ENCODE peak calls at places on chromosomes 7 and 10, in eight cellular contexts. T is HCT116, C is GM23248, Z is PC-9, O is hepatocyte, X is OCI-LY7, P is PC-3, N is SK-N-SH. J is an unnamed sample. For H3K9me2, the result is how much of the 10 kb centered on the place peaks cover.

GRCh38 chr7:149734514-149735075 is 38.8 kb downstream of the ZNF467 start:
- DNase-seq in T (no peak), C (no peak), Z (no peak), O (no peak), X (peak), P (no peak), N (no peak), J (no peak)

GRCh38 chr7:192701-193536 is 548 bp downstream of the FAM20C start:
- DNase-seq in T (no peak), C (peak), Z (peak), O (peak), X (no peak), P (no peak), N (peak), J (no peak)

GRCh38 chr10:79429751-79430150 is 15.7 kb downstream of the ZCCHC24 start:
- DNase-seq in T (no peak), C (no peak), Z (no peak), O (no peak), X (no peak), P (no peak), N (no peak), J (no peak)

GRCh38 chr7:76342222-76342621 is 16.6 kb downstream of the YWHAG start:
- DNase-seq in T (no peak), C (no peak), Z (no peak), O (no peak), X (no peak), P (no peak), N (no peak), J (no peak)

GRCh38 chr10:71094712-71095390 is 117.5 kb upstream of the UNC5B start:
- DNase-seq in T (no peak), C (no peak), Z (peak), O (no peak), X (no peak), P (peak), N (no peak), J (no peak)

GRCh38 chr7:120402801-120403200 is 129.8 kb downstream of the KCND2 start:
- DNase-seq in T (no peak), C (no peak), Z (peak), O (no peak), X (no peak), P (peak), N (no peak), J (no peak)

GRCh38 chr7:920351-921070 is 34.0 kb downstream of the ADAP1 start:
- DNase-seq in T (no peak), C (no peak), Z (no peak), O (no peak), X (no peak), P (peak), N (no peak), J (no peak)

GRCh38 chr7:38728145-38728544 is 97.0 kb upstream of the AMPH start:
- DNase-seq in T (no peak), C (peak), Z (no peak), O (no peak), X (no peak), P (peak), N (no peak), J (no peak)

GRCh38 chr10:95406651-95407280 is 116.0 kb upstream of the PDLIM1 start:
- DNase-seq in T (no peak), C (no peak), Z (peak), O (peak), X (no peak), P (peak), N (no peak), J (no peak)

GRCh38 chr10:101972761-101973160 is 83.2 kb downstream of the ARMH3 start:
- DNase-seq in T (no peak), C (no peak), Z (no peak), O (no peak), X (no peak), P (no peak), N (no peak), J (no peak)

GRCh38 chr7:103613655-103614642 is 167.9 kb upstream of the SLC26A5 start:
- DNase-seq in T (no peak), C (peak), Z (no peak), O (peak), X (no peak), P (peak), N (peak), J (peak)

GRCh38 chr10:31604646-31605170 is 285.7 kb downstream of the ZEB1 start:
- DNase-seq in T (no peak), C (no peak), Z (no peak), O (no peak), X (no peak), P (no peak), N (no peak), J (no peak)

GRCh38 chr7:47941136-47941844 is 7.0 kb downstream of the PKD1L1 start:
- DNase-seq in T (no peak), C (peak), Z (peak), O (no peak), X (no peak), P (peak), N (no peak), J (no peak)

GRCh38 chr10:78520737-78521430 is 487.2 kb downstream of the RPS24 start:
- DNase-seq in T (peak), C (peak), Z (peak), O (peak), X (peak), P (peak), N (no peak), J (peak)

GRCh38 chr7:111561909-111562732 is at the start of gene IMMP2L:
- DNase-seq in T (peak), C (peak), Z (peak), O (peak), X (peak), P (peak), N (peak), J (peak)

GRCh38 chr7:50837965-50838364 is 55.3 kb upstream of the GRB10 start:
- DNase-seq in T (no peak), C (peak), Z (no peak), O (no peak), X (no peak), P (peak), N (no peak), J (no peak)

GRCh38 chr7:80309377-80309776 is 174.7 kb downstream of the GNAI1 start:
- DNase-seq in T (no peak), C (no peak), Z (no peak), O (no peak), X (no peak), P (no peak), N (no peak), J (no peak)

GRCh38 chr10:47225928-47226645 is 73.9 kb upstream of the GDF10 start:
- DNase-seq in T (no peak), C (no peak), Z (no peak), O (no peak), X (no peak), P (no peak), N (no peak), J (no peak)

GRCh38 chr10:31940839-31941653 is 12.4 kb upstream of the ARHGAP12 start:
- DNase-seq in T (peak), C (peak), Z (peak), O (peak), X (peak), P (peak), N (peak), J (no peak)

GRCh38 chr10:110355922-110356627 is 51.4 kb upstream of the SMNDC1 start:
- DNase-seq in T (no peak), C (no peak), Z (no peak), O (no peak), X (peak), P (no peak), N (no peak), J (no peak)

GRCh38 chr10:3779146-3779707 is 5.8 kb downstream of the KLF6 start:
- DNase-seq in T (no peak), C (peak), Z (no peak), O (no peak), X (no peak), P (no peak), N (no peak), J (no peak)

GRCh38 chr10:132065491-132066105 is at the start of gene JAKMIP3:
- DNase-seq in T (no peak), C (peak), Z (peak), O (peak), X (no peak), P (peak), N (no peak), J (peak)

GRCh38 chr7:105837765-105838241 is 38.6 kb downstream of the ATXN7L1 start:
- DNase-seq in T (no peak), C (no peak), Z (no peak), O (no peak), X (no peak), P (no peak), N (no peak), J (peak)

GRCh38 chr7:132211971-132212370 is 364.3 kb downstream of the PLXNA4 start:
- DNase-seq in T (no peak), C (no peak), Z (peak), O (no peak), X (no peak), P (no peak), N (no peak), J (no peak)

GRCh38 chr7:1703475-1704325 is 33.6 kb downstream of the ELFN1 start:
- DNase-seq in T (no peak), C (no peak), Z (no peak), O (no peak), X (no peak), P (no peak), N (peak), J (peak)

GRCh38 chr10:75532253-75532924 is 101.0 kb downstream of the LRMDA start:
- DNase-seq in T (no peak), C (peak), Z (peak), O (no peak), X (no peak), P (peak), N (no peak), J (no peak)

GRCh38 chr10:127694580-127695193 is 42.3 kb upstream of the FOXI2 start:
- DNase-seq in T (peak), C (peak), Z (no peak), O (peak), X (peak), P (peak), N (peak), J (peak)

GRCh38 chr10:90125406-90125805 is 424.0 kb downstream of the KIF20B start:
- DNase-seq in T (no peak), C (no peak), Z (no peak), O (no peak), X (no peak), P (no peak), N (no peak), J (no peak)

GRCh38 chr7:69042138-69042537 is 556.1 kb upstream of the AUTS2 start:
- DNase-seq in T (no peak), C (no peak), Z (no peak), O (no peak), X (no peak), P (no peak), N (no peak), J (peak)

DNA sequence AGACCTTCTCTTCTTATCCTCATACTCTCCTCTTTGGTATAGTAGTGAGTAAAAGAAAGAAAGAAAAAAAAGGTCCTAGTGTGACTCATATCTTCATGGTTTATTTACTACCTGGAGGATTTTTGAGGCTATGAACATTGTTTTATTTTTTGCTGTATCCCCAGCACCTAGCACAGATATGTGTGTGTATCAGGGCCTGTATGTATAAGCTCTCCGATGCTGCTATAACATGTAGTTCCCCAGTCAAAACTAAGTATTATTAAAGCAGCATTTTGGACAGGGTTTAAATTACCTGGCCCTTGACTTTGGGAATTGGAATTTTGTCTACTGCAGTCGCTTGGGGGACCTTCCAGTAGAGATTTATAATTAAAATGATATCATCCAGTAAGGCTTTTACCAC is 46.3 kb downstream of the PYROXD2 start:
- DNase-seq in T (no peak), C (no peak), Z (no peak), O (no peak), X (no peak), P (no peak), N (no peak), J (no peak)
- H3K9me2 ChIP-seq in T (under half), C (under half), Z (under half), O (under half), X (under half), P (under half), N (under half), J (under half)

DNA sequence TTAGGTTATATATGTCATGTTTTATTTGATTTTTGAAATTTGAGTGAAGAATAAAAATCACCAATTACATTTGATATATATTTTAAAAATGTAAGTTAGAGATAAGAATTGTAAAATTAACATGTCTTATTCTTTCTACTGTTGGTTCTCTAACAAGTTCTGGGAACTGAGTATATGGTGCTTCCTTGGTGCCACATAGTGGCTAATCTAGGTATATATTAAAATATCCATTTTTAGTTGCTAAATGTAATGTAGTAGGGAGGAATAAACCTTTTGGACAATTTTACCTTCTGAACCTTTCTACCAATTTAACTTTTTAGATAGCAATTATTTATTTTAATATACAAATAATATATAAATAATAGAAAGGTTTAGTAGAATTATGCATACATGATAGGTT is 17.5 kb downstream of the CFAP69 start:
- DNase-seq in T (peak), C (peak), Z (no peak), O (peak), X (peak), P (peak), N (peak), J (peak)
- H3K9me2 ChIP-seq in T (under half), C (under half), Z (under half), O (under half), X (under half), P (under half), N (under half), J (under half)

DNA sequence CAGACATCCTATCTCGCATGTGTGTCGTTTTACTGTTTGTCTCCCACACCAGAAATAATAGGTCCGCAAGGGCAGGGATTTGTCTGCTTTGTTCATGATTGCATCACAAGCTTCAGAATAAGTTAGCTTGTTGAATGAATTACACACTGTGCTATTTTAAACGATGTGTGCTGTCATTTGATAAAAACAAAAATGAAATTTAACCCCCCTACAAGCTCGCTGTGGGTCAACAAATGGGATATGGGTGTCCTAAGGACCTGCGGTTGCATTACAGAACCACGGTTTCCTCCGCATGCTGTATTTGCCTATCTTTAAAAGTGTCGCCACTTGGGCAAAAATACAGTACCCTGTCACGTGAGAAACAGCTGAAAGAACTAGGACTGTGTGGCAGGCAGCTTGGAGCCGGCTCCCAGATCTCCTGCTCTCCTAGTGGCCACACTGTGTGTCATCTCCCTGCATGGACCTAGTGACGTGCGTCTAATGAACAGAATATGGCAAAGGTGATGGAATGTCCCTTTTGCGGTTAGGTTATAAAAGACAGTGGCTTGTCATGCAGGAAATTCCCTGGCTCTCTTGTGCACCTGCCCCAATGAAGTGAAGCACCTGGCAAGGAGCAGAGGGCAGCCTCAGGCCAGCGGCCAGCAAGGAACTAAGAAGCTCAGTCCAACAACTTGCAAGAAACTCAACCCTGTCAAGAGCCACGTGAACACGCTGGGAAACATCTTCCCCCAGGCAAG is 32.9 kb upstream of the CRYGN start:
- DNase-seq in T (no peak), C (no peak), Z (no peak), O (no peak), X (no peak), P (peak), N (no peak), J (no peak)
- H3K9me2 ChIP-seq in T (under half), C (under half), Z (under half), O (under half), X (under half), P (under half), N (under half), J (under half)

GRCh38 chr10:73408061-73408460 is 5.8 kb downstream of the ANXA7 start:
- DNase-seq in T (no peak), C (peak), Z (no peak), O (no peak), X (no peak), P (peak), N (no peak), J (no peak)

GRCh38 chr10:73413528-73414229 is at the start of gene ANXA7:
- DNase-seq in T (peak), C (peak), Z (peak), O (peak), X (peak), P (peak), N (peak), J (peak)

GRCh38 chr10:73408978-73409521 is 4.8 kb downstream of the ANXA7 start:
- DNase-seq in T (no peak), C (no peak), Z (no peak), O (no peak), X (no peak), P (peak), N (no peak), J (no peak)

GRCh38 chr10:73413108-73413527 is 740 bp downstream of the ANXA7 start:
- DNase-seq in T (peak), C (peak), Z (peak), O (peak), X (peak), P (peak), N (peak), J (peak)

GRCh38 chr10:73410897-73411296 is 3.0 kb downstream of the ANXA7 start:
- DNase-seq in T (no peak), C (no peak), Z (no peak), O (no peak), X (no peak), P (no peak), N (no peak), J (no peak)
- H3K9me2 ChIP-seq in T (under half), C (under half), Z (under half), O (under half), X (under half), P (under half), N (under half), J (under half)

J was measured in GM23338.